ENCODE peak calls at places on chromosomes 5 and 9, in eight cellular contexts. M is neural progenitor cell, X is fibroblast of pulmonary artery, Q is lung, W is cardiac fibroblast, U is uterus, R is cardiac muscle cell, Z is mucosa of descending colon. K is an unnamed sample.

GRCh38 chr9:131405858-131406566 is 12.1 kb downstream of the PRRC2B start:
- DNase-seq in U (no peak), X (no peak), Z (no peak), R (no peak), W (no peak), M (no peak), Q (no peak), K (no peak)

GRCh38 chr5:36537729-36538128 is 68.7 kb upstream of the SLC1A3 start:
- DNase-seq in X (no peak), Q (no peak), W (peak; percentile 8), M (peak; percentile 11), Z (no peak), R (peak; percentile 29), U (no peak), K (no peak)

GRCh38 chr5:160449458-160449857 is 27.8 kb downstream of the PTTG1 start:
- DNase-seq in Q (no peak), Z (no peak), U (no peak), M (no peak), R (no peak), X (no peak), W (no peak), K (no peak)

GRCh38 chr9:79233542-79233941 is 338.2 kb upstream of the TLE4 start:
- DNase-seq in W (peak; percentile 72), U (no peak), Z (no peak), R (peak; percentile 77), M (peak; percentile 24), Q (no peak), X (peak; percentile 76), K (no peak)

GRCh38 chr5:137706841-137707240 is 29.0 kb downstream of the KLHL3 start:
- DNase-seq in X (peak; percentile 58), Z (no peak), M (no peak), R (peak; percentile 15), U (no peak), W (peak; percentile 44), Q (no peak), K (no peak)

GRCh38 chr9:113927277-113927676 is 51.2 kb downstream of the ZNF618 start:
- DNase-seq in M (no peak), Z (no peak), X (no peak), Q (no peak), W (no peak), U (no peak), R (no peak), K (no peak)

GRCh38 chr5:74767579-74767913 is 497 bp downstream of the NSA2 start:
- DNase-seq in U (no peak), Q (no peak), X (peak; percentile 63), R (peak; percentile 72), Z (no peak), W (peak; percentile 61), M (peak; percentile 63), K (no peak)

GRCh38 chr9:114718801-114719221 is 36.8 kb upstream of the TEX48 start:
- DNase-seq in U (no peak), Z (peak; percentile 64), X (no peak), Q (no peak), M (no peak), W (no peak), R (no peak), K (no peak)

GRCh38 chr5:29845206-29845605 is 1348.3 kb upstream of the CDH6 start:
- DNase-seq in R (no peak), X (no peak), U (no peak), M (no peak), Z (no peak), Q (no peak), W (no peak), K (no peak)

GRCh38 chr5:139022528-139022927 is 147.4 kb upstream of the LRRTM2 start:
- DNase-seq in X (no peak), U (no peak), M (no peak), Q (no peak), R (no peak), W (no peak), Z (no peak), K (no peak)

GRCh38 chr5:59666709-59667108 is 226.8 kb downstream of the PDE4D start:
- DNase-seq in M (no peak), Q (no peak), W (no peak), Z (no peak), X (no peak), R (no peak), U (no peak), K (no peak)

GRCh38 chr5:1075931-1076330 is 35.9 kb downstream of the SLC12A7 start:
- DNase-seq in M (no peak), W (no peak), Z (no peak), X (no peak), U (no peak), R (no peak), Q (no peak), K (no peak)

GRCh38 chr5:143279698-143280097 is 123.8 kb downstream of the NR3C1 start:
- DNase-seq in W (no peak), Z (no peak), Q (no peak), U (no peak), R (peak; percentile 8), M (peak; percentile 6), X (no peak), K (no peak)

GRCh38 chr5:17370651-17371050 is 127.4 kb upstream of the TAF11L2 start:
- DNase-seq in U (no peak), X (no peak), W (no peak), Z (no peak), R (no peak), Q (no peak), M (no peak), K (no peak)

GRCh38 chr5:141997358-141998006 is 15.3 kb downstream of the GNPDA1 start:
- DNase-seq in W (no peak), R (no peak), X (no peak), Z (no peak), M (no peak), U (no peak), Q (no peak), K (no peak)
- TF ChIP-seq CTCF in W (no peak), R (no peak), X (no peak), Z (no peak), M (no peak), U (no peak), Q (no peak), K (no peak)

DNA sequence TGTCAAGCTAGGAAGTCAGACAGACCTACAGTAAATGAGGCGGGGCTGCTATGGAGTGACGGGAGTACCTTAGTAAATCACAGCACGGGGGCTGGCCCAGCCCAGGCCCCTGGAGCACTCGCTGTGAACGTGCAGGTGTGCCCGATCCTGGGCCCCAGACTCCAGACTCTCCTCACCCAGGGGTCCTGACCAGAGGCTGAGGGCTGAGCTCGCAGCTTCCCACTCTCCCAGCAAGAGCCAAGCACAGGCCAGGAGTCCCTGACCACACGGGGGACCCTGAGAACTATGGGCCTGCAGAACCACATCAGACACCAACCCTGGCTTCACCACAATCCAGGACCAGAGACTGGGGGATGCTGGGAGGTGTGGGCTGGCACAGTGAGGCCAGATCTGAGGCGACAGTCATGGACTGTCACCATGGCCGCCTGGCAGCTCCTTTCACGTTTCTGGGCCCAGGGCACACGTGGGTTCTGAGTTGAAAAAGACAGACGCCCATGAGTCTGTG is 73.4 kb downstream of the ADAMTS2 start:
- DNase-seq in Q (no peak), Z (no peak), U (peak; percentile 19), M (no peak), W (no peak), R (no peak), X (no peak), K (no peak)
- H3K4me3 ChIP-seq in Q (no peak overlapping the region), Z (no peak overlapping the region), U (no peak overlapping the region), M (no peak overlapping the region), W (no peak overlapping the region), R (no peak overlapping the region), X (no peak overlapping the region), K (no peak overlapping the region)

GRCh38 chr5:57836921-57837320 is 354.3 kb upstream of the ACTBL2 start:
- DNase-seq in W (no peak), Q (no peak), R (no peak), U (no peak), M (no peak), Z (no peak), X (no peak), K (no peak)
- TF ChIP-seq CTCF in W (no peak), Q (no peak), R (no peak), U (no peak), M (no peak), Z (no peak), X (no peak), K (no peak)

DNA sequence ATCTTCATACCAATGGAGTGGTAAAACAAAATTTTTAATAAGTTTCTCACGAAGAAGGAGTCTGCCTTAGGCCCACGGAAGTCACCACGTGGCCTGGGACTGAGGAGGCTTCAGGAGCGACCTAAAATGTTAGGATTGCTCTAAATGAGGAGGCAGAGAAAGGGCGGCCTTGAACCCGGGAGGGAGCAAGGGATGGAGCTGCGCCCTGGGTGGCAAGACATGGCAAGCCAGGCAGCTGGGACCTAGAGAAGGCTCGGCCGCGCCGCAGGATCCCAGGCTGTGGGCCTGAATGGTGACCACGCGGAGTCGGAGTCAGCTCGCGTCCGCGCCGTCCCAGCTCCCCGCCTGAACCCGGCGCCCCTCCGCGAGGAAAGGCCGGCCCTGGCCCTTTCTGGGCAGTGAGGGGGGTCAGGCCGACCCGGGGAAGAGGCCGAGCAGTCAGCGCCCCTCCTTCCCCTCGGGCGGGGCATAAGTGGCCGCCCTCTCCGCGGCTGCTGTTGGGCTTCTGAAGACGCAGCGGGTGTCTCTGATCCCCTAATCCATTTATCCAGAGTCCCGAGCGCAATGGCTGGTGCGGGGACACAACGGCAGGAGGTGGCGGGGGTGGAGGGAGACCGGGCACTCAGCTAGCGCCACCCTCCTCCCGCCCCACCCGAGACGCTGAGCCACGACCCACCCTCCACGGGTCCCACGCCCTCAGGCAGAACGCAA is 10.6 kb downstream of the IRX1 start:
- DNase-seq in W (no peak), R (no peak), X (no peak), U (no peak), M (peak; percentile 90), Z (no peak), Q (no peak), K (no peak)
- H3K4me3 ChIP-seq in W (no peak overlapping the region), R (no peak overlapping the region), X (no peak overlapping the region), U (no peak overlapping the region), M (peak overlapping the region; percentile 45), Z (no peak overlapping the region), Q (no peak overlapping the region), K (peak overlapping the region; percentile 15)

GRCh38 chr9:89052470-89053097 is 61.3 kb downstream of the S1PR3 start:
- DNase-seq in X (peak; percentile 43), U (no peak), W (peak; percentile 80), M (no peak), Q (no peak), Z (no peak), R (peak; percentile 68), K (no peak)
- TF ChIP-seq CTCF in X (no peak), U (no peak), W (no peak), M (no peak), Q (no peak), Z (no peak), R (no peak), K (no peak)

GRCh38 chr5:88671808-88672499 is 211.0 kb downstream of the MEF2C start:
- DNase-seq in W (no peak), X (no peak), R (no peak), Z (no peak), Q (no peak), U (no peak), M (peak; percentile 50), K (no peak)
- H3K4me3 ChIP-seq in W (no peak overlapping the region), X (no peak overlapping the region), R (no peak overlapping the region), Z (no peak overlapping the region), Q (no peak overlapping the region), U (no peak overlapping the region), M (no peak overlapping the region), K (peak overlapping the region; percentile 68)